ENCODE peak calls at places on chromosomes 7 and 10, in four cellular contexts. T, F, W and V are unnamed samples.
A peak's percentile ranks its signal among the peaks of the same experiment; 100 is the strongest.

GRCh38 chr10:132463333-132464255 is 66.6 kb downstream of the PWWP2B start:
- DNase-seq in T (no peak), F (no peak), W (no peak), V (no peak)

GRCh38 chr7:129739427-129739826 is 127.9 kb downstream of the NRF1 start:
- DNase-seq in T (no peak), F (peak; percentile 76), W (no peak), V (peak; percentile 54)

GRCh38 chr10:117541909-117542705 is 439 bp upstream of the EMX2 start:
- DNase-seq in T (no peak), F (peak; percentile 2), W (peak; percentile 38), V (no peak)

GRCh38 chr10:11483189-11484148 is 128.0 kb downstream of the USP6NL start:
- DNase-seq in T (no peak), F (no peak), W (no peak), V (no peak)

GRCh38 chr7:94578615-94579014 is 69.0 kb downstream of the CASD1 start:
- DNase-seq in T (no peak), F (no peak), W (no peak), V (no peak)

GRCh38 chr7:32942783-32943653 is 14.2 kb upstream of the FKBP9 start:
- DNase-seq in T (no peak), F (peak; percentile 71), W (peak; percentile 89), V (peak; percentile 78)

GRCh38 chr10:116721048-116721897 is 21.1 kb downstream of the HSPA12A start:
- DNase-seq in T (no peak), F (no peak), W (no peak), V (no peak)

GRCh38 chr7:26429168-26429567 is 137.5 kb downstream of the SNX10 start:
- DNase-seq in T (no peak), F (no peak), W (no peak), V (no peak)

GRCh38 chr10:110514848-110515247 is 17.1 kb downstream of the DUSP5 start:
- DNase-seq in T (no peak), F (no peak), W (no peak), V (no peak)

GRCh38 chr10:105843786-105844560 is 1202.9 kb downstream of the SORCS3 start:
- DNase-seq in T (peak; percentile 31), F (no peak), W (no peak), V (no peak)

GRCh38 chr7:149267733-149268132 is 5.7 kb downstream of the ZNF783 start:
- DNase-seq in T (no peak), F (no peak), W (no peak), V (no peak)

GRCh38 chr7:100967292-100967863 is 2.0 kb upstream of the MUC12 start:
- DNase-seq in T (no peak), F (no peak), W (no peak), V (no peak)

GRCh38 chr7:33038639-33039038 is 23.9 kb downstream of the NT5C3A start:
- DNase-seq in T (no peak), F (no peak), W (no peak), V (no peak)

GRCh38 chr10:22704348-22705341 is 9.7 kb downstream of the PIP4K2A start:
- DNase-seq in T (no peak), F (no peak), W (no peak), V (no peak)

GRCh38 chr7:1810961-1811849 is 141.1 kb downstream of the ELFN1 start:
- DNase-seq in T (no peak), F (peak; percentile 13), W (no peak), V (no peak)

GRCh38 chr7:96342036-96342435 is 20.1 kb upstream of the SLC25A13 start:
- DNase-seq in T (no peak), F (no peak), W (no peak), V (no peak)

GRCh38 chr10:57898231-57898630 is 369.5 kb downstream of the IPMK start:
- DNase-seq in T (no peak), F (no peak), W (no peak), V (no peak)

GRCh38 chr7:1567082-1567771 is 2.6 kb downstream of the PSMG3 start:
- DNase-seq in T (no peak), F (peak; percentile 79), W (peak; percentile 51), V (no peak)

GRCh38 chr7:68789597-68789996 is 808.7 kb upstream of the AUTS2 start:
- DNase-seq in T (no peak), F (no peak), W (no peak), V (no peak)

GRCh38 chr10:125263551-125263950 is 103.2 kb upstream of the CTBP2 start:
- DNase-seq in T (no peak), F (peak; percentile 45), W (no peak), V (no peak)

GRCh38 chr7:32500922-32501341 is 5.6 kb downstream of the AVL9 start:
- DNase-seq in T (no peak), F (peak; percentile 62), W (no peak), V (peak; percentile 58)

GRCh38 chr7:3951656-3952055 is 650.6 kb downstream of the SDK1 start:
- DNase-seq in T (no peak), F (no peak), W (no peak), V (no peak)

GRCh38 chr7:87474533-87475358 is 734 bp downstream of the ABCB4 start:
- DNase-seq in T (peak; percentile 96), F (no peak), W (no peak), V (peak; percentile 46)

GRCh38 chr7:143363011-143363937 is 761 bp upstream of the FAM131B start:
- DNase-seq in T (no peak), F (no peak), W (no peak), V (no peak)

GRCh38 chr10:13717936-13718772 is 131.4 kb downstream of the PRPF18 start:
- DNase-seq in T (no peak), F (peak; percentile 95), W (no peak), V (no peak)

GRCh38 chr7:42945821-42946615 is 13.8 kb downstream of the MRPL32 start:
- DNase-seq in T (no peak), F (no peak), W (peak; percentile 70), V (no peak)

GRCh38 chr10:94402204-94403033 is at the start of gene TBC1D12:
- DNase-seq in T (peak; percentile 79), F (peak; percentile 97), W (peak; percentile 77), V (peak; percentile 96)

GRCh38 chr10:117631276-117632151 is 89.0 kb downstream of the EMX2 start:
- DNase-seq in T (no peak), F (no peak), W (no peak), V (no peak)

GRCh38 chr10:116255931-116256748 is 16.9 kb downstream of the GFRA1 start:
- DNase-seq in T (no peak), F (no peak), W (no peak), V (no peak)

GRCh38 chr7:106152313-106152665 is 40.2 kb upstream of the SYPL1 start:
- DNase-seq in T (no peak), F (no peak), W (no peak), V (no peak)

GRCh38 chr7:26046878-26047277 is 105.1 kb upstream of the NFE2L3 start:
- DNase-seq in T (no peak), F (no peak), W (no peak), V (no peak)

DNA sequence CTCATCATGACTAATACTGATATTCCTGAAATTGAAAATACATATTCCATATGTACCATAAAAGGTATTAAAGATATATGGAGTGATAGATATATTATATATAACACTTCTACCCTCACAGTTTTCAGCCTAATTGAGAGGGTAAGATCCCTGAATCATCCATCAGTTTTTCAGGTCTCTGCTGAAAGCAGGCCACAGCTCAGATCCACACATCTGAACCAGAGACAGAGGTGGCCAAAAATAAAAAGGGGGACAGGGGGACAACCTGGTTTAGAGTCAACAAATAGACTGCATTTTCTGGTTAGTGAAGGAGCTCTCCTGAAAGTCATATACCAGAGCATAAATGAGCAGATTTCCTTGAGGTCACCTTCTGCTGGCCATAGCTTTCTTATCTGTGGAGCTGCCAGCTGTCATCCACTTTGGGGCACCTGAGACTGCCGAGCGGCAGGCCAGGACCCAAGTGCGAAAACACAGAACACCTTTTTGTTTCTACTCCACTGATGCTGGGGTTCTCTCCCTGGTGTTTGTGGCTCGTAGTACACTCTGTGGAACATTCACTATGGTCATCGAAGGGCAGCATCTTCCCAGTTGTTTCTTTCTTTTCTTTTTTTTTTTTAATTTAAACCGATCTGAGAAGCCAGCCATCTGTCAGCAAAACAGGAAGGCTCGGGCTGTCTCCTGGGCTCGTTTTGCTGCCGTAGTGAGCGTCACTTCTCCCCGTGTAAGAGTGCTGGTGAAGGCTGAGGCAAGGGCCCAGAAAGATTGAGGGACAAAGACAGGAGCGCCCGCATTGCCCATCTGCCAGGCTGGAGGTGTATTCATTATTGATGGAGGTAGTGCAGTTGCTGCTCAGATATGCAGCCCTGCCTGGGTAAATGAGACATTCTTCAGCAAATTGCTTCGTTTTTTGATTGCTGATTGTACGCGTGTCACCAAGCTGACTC is 13.5 kb downstream of the IKZF1 start:
- DNase-seq in T (no peak), F (no peak), W (no peak), V (no peak)
- TF ChIP-seq FOS in T (no peak), F (no peak), W (no peak), V (no peak)

DNA sequence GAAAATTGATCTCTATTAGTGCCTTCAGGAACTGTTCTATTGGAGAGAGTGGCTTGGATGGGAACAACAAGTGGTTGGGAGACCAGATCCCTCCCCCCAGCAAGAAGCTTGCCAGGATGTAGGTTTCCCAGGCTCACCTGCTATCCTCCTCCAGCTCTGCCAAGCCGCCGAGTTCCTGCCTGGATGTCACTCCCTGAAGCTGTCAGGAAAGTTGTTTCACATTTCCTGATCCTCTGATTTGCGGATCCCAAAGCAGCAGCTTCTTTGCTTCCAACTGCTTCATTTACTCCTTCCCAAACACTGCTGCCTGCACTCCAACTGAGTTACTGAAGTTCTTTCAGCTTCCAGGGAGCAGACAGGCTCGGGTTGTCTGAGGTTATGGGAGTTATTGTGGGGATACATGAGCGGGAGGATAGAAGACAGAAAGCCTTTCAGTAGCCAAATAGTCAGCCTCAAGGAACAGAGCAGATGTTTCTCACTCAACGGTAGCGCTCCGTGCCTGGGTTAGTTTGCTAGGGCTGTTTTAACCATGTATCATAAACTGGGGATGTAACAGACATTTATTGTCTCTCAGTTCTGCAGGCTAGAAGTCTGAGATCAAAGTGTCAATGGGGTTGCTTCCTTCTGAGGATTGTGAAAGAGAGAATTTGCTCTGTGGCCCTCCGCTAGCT is 515.9 kb downstream of the REEP3 start:
- DNase-seq in T (no peak), F (no peak), W (no peak), V (no peak)
- TF ChIP-seq FOS in T (no peak), F (no peak), W (no peak), V (no peak)

DNA sequence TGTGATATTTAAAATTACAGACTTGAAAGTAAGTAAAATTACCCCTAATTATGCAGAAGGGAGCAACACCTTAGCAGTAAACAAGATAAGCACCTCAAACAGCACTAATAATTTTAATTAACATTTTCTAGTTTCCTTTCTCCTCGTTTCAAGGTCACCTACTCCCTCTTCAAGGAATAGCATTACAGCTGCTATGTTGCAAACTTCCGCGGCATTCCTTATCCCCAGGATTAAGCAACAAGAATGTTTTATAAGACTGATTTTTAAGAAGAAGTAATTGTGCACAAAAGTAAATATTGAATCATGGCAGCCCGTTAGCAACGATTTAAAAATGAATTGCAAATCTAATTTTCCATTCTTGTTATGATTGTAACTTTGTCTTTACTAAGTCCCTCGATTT is 593.6 kb upstream of the MGMT start:
- DNase-seq in T (no peak), F (no peak), W (no peak), V (no peak)
- TF ChIP-seq FOS in T (no peak), F (no peak), W (no peak), V (no peak)

DNA sequence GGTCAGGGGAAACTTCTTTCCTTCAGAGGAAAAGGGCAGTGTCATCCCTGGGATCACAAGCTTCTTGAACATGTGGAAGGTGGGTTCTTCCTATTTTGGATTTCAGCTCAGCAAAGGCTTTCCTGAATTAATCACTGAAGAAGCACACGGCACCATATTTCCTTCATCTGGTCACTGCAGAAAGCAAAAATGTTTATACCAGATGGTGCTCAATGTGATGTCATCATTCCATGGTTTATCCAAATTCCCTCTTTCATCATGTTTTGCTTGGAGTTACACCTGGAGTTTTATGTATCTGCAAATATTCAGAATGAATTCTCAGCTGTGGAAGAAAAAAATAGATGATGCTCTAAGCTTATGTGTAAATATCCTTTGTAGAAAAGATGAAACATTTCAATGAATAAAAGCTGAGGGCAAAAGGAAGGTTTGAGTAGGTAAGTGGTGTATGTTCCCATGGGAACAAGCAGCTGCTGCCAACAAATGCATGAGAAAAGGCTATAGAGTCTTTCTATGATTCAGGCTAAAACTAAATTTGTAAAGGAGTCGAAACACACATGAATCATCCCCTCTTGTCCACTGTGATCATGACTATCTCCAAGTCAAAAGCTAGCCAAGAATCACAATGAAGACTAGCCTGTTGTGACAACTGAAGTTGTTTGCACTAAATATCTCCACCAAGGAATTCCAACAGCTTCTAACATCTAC is 26.9 kb upstream of the BPGM start:
- DNase-seq in T (no peak), F (peak; percentile 96), W (no peak), V (peak; percentile 83)
- TF ChIP-seq FOS in T (no peak), F (peak; percentile 84), W (no peak), V (peak; percentile 67)